ENCODE peak calls at places on chromosomes 6 and 20, in seven cellular contexts. O is NCI-H524 treated with DMSO at 0.1 percent for 48 hours, C is NCI-H774, Y is amniotic stem cell, X is Kasumi-1, B is AG04450, F is T-helper 1 cell. R is an unnamed sample.

GRCh38 chr6:30744054-30744805 is at the start of gene IER3:
- DNase-seq in C (peak), O (peak), F (peak), B (peak), Y (no peak), X (peak), R (peak)

GRCh38 chr6:132354517-132355167 is 46.6 kb downstream of the MOXD1 start:
- DNase-seq in B (no peak), O (no peak), X (peak), C (no peak), F (no peak), Y (no peak), R (no peak)

GRCh38 chr6:710601-711571 is 17.9 kb upstream of the EXOC2 start:
- DNase-seq in C (peak), B (no peak), X (peak), F (peak), Y (peak), O (no peak), R (peak)

GRCh38 chr20:50930139-50931047 is 844 bp downstream of the ADNP start:
- DNase-seq in B (no peak), F (peak), Y (no peak), C (no peak), O (no peak), X (no peak), R (no peak)

GRCh38 chr20:9557411-9557810 is 43.0 kb downstream of the LAMP5 start:
- DNase-seq in F (no peak), Y (no peak), B (no peak), O (no peak), X (no peak), C (no peak), R (no peak)

GRCh38 chr6:133814797-133815196 is 74.1 kb upstream of the TCF21 start:
- DNase-seq in F (no peak), Y (peak), X (no peak), B (no peak), C (no peak), O (no peak), R (peak)

GRCh38 chr6:160462551-160463109 is 114.5 kb downstream of the SLC22A3 start:
- DNase-seq in X (peak), C (no peak), O (no peak), Y (peak), F (peak), B (peak), R (peak)

GRCh38 chr6:99219788-99220187 is 129.7 kb downstream of the FAXC start:
- DNase-seq in B (no peak), F (no peak), X (no peak), O (no peak), Y (no peak), C (no peak), R (no peak)

GRCh38 chr6:148848915-148849314 is 102.1 kb downstream of the UST start:
- DNase-seq in Y (no peak), O (no peak), C (no peak), F (no peak), X (no peak), B (no peak), R (no peak)

GRCh38 chr20:10611357-10611756 is 62.4 kb downstream of the JAG1 start:
- DNase-seq in F (no peak), B (no peak), C (no peak), O (no peak), X (peak), Y (no peak), R (peak)

GRCh38 chr20:40188319-40188718 is 500.7 kb downstream of the MAFB start:
- DNase-seq in O (no peak), X (no peak), B (no peak), Y (no peak), C (no peak), F (no peak), R (no peak)

GRCh38 chr6:168189679-168190405 is 110.8 kb upstream of the FRMD1 start:
- DNase-seq in F (no peak), B (no peak), X (no peak), Y (no peak), O (no peak), C (no peak), R (no peak)

GRCh38 chr6:31011153-31011552 is 879 bp downstream of the MUC22 start:
- DNase-seq in Y (no peak), B (no peak), O (no peak), X (no peak), F (no peak), C (no peak), R (no peak)

GRCh38 chr6:192313-192664 is 100.0 kb upstream of the DUSP22 start:
- DNase-seq in X (no peak), O (no peak), B (no peak), Y (no peak), C (no peak), F (no peak), R (no peak)

GRCh38 chr20:62258499-62259293 is 20.4 kb downstream of the OSBPL2 start:
- DNase-seq in Y (peak), B (peak), X (no peak), O (no peak), C (no peak), F (no peak), R (no peak)

GRCh38 chr20:22567944-22568871 is 16.2 kb downstream of the FOXA2 start:
- DNase-seq in O (no peak), X (no peak), Y (no peak), B (no peak), C (no peak), F (no peak), R (no peak)

GRCh38 chr6:125524356-125524755 is 222.6 kb upstream of the HDDC2 start:
- DNase-seq in F (no peak), B (no peak), O (no peak), C (no peak), X (no peak), Y (no peak), R (no peak)

GRCh38 chr20:4573564-4574355 is 147.9 kb upstream of the PRND start:
- DNase-seq in Y (peak), F (no peak), B (peak), C (no peak), X (no peak), O (no peak), R (peak)

GRCh38 chr20:45095753-45096371 is 5.1 kb downstream of the KCNS1 start:
- DNase-seq in C (no peak), X (peak), Y (peak), O (peak), F (peak), B (no peak), R (no peak)

GRCh38 chr6:152295346-152295745 is 341.8 kb downstream of the SYNE1 start:
- DNase-seq in Y (no peak), B (peak), X (no peak), O (no peak), F (no peak), C (no peak), R (peak)

GRCh38 chr6:149362289-149362688 is 37.8 kb upstream of the SUMO4 start:
- DNase-seq in F (no peak), O (no peak), C (no peak), Y (no peak), B (no peak), X (no peak), R (peak)

GRCh38 chr20:62799036-62799435 is 2.8 kb downstream of the MRGBP start:
- DNase-seq in C (no peak), X (no peak), B (no peak), O (no peak), F (no peak), Y (no peak), R (no peak)

GRCh38 chr6:143055213-143055612 is 5.5 kb upstream of the AIG1 start:
- DNase-seq in C (no peak), F (no peak), X (no peak), O (no peak), Y (no peak), B (no peak), R (no peak)

GRCh38 chr20:31523361-31524283 is 9.4 kb downstream of the HM13 start:
- DNase-seq in F (no peak), B (no peak), C (no peak), Y (no peak), X (peak), O (no peak), R (no peak)

GRCh38 chr6:70985151-70985550 is 28.3 kb upstream of the B3GAT2 start:
- DNase-seq in O (no peak), F (no peak), X (peak), B (no peak), Y (no peak), C (no peak), R (no peak)

GRCh38 chr6:80535914-80536565 is 429.6 kb downstream of the BCKDHB start:
- DNase-seq in F (no peak), Y (no peak), B (no peak), O (no peak), X (no peak), C (no peak), R (peak)

GRCh38 chr6:80488190-80488589 is 381.7 kb downstream of the BCKDHB start:
- DNase-seq in X (no peak), O (no peak), B (no peak), Y (no peak), C (no peak), F (no peak), R (no peak)

GRCh38 chr6:57177545-57178225 is 5.6 kb downstream of the BAG2 start:
- DNase-seq in Y (no peak), F (no peak), O (no peak), X (no peak), B (no peak), C (no peak), R (no peak)

GRCh38 chr6:26175428-26176181 is 88.4 kb downstream of the HFE start:
- DNase-seq in F (peak), X (peak), B (no peak), O (peak), C (peak), Y (peak), R (no peak)

GRCh38 chr6:137928286-137928685 is 61.2 kb downstream of the TNFAIP3 start:
- DNase-seq in F (no peak), X (peak), C (no peak), Y (no peak), O (no peak), B (no peak), R (no peak)